ENCODE peak calls at places on chromosome 12, in seven cellular contexts. L is Peyer's patch; I is GM23248; Q is CD4-positive, alpha-beta memory T cell; J is mucosa of descending colon; B is neural progenitor cell; Y is left ventricle myocardium inferior. O is an unnamed sample.

GRCh38 chr12:112148031-112148513 is 22.7 kb downstream of the TRAFD1 start:
- DNase-seq in L (no peak), I (peak; percentile 51), Q (no peak), J (no peak), B (no peak), Y (no peak), O (peak; percentile 25)

GRCh38 chr12:124764451-124764850 is 99.2 kb downstream of the SCARB1 start:
- DNase-seq in L (peak; percentile 73), I (peak; percentile 66), Q (no peak), J (no peak), B (no peak), Y (peak; percentile 61), O (peak; percentile 83)

GRCh38 chr12:64673490-64674169 is 63.3 kb downstream of the RASSF3 start:
- DNase-seq in L (no peak), I (no peak), Q (no peak), J (no peak), B (peak; percentile 58), Y (no peak), O (no peak)

GRCh38 chr12:94879542-94879941 is 124.0 kb downstream of the NDUFA12 start:
- DNase-seq in L (no peak), I (no peak), Q (no peak), J (no peak), B (peak; percentile 62), Y (no peak), O (peak; percentile 35)

GRCh38 chr12:38417101-38417500 is 100.5 kb downstream of the ALG10B start:
- DNase-seq in L (no peak), I (no peak), Q (no peak), J (no peak), B (no peak), Y (no peak), O (no peak)

GRCh38 chr12:111995782-111996480 is 17.0 kb downstream of the TMEM116 start:
- DNase-seq in L (no peak), I (no peak), Q (no peak), J (no peak), B (no peak), Y (no peak), O (no peak)

GRCh38 chr12:104958946-104959841 is 1.1 kb upstream of the SLC41A2 start:
- DNase-seq in L (no peak), I (peak; percentile 64), Q (no peak), J (peak; percentile 39), B (no peak), Y (no peak), O (peak; percentile 70)

GRCh38 chr12:30023186-30023585 is 239.4 kb upstream of the TMTC1 start:
- DNase-seq in L (no peak), I (no peak), Q (no peak), J (no peak), B (no peak), Y (no peak), O (no peak)

GRCh38 chr12:47739959-47740358 is 14.7 kb upstream of the ENDOU start:
- DNase-seq in L (peak; percentile 85), I (peak; percentile 36), Q (no peak), J (peak; percentile 68), B (no peak), Y (peak; percentile 62), O (no peak)
- H3K4me1 ChIP-seq in L (peaks cover 23% of the 10 kb centered on the region), I (peaks cover 11% of the 10 kb centered on the region), Q (peaks cover 29% of the 10 kb centered on the region), J (peaks cover 26% of the 10 kb centered on the region), B (peaks cover 21% of the 10 kb centered on the region), Y (peaks cover 81% of the 10 kb centered on the region), O (peaks cover 23% of the 10 kb centered on the region)

DNA sequence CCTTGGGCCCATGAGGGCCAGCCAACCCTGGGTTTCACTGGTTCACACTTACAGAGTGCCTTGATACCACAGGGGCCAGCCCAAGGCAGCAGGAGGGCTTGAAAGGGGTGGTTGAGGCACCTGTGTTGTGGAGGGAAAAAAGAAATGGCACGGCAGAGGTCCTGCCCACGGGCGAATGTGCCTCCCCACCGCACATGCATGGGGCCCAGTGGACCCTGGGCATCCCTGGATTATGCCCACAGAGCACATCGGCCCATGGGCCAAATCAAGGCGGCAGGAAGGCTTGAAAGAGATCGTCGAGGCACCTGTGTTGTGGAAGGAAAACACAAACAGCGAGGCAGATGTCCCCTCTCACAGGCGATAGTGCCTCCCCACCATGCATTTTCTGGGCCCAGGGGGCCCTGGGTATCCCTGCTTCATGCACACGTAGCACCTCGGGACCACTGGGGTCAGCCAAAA is 378.2 kb downstream of the ALG10 start:
- DNase-seq in L (peak; percentile 29), I (no peak), Q (no peak), J (peak; percentile 1), B (no peak), Y (peak; percentile 10), O (no peak)
- H3K9me3 ChIP-seq in L (no peaks in the 10 kb centered on the region), I (no peaks in the 10 kb centered on the region), Q (no peaks in the 10 kb centered on the region), J (peaks cover 100% of the 10 kb centered on the region), B (no peaks in the 10 kb centered on the region), Y (peaks cover 76% of the 10 kb centered on the region), O (no peaks in the 10 kb centered on the region)

DNA sequence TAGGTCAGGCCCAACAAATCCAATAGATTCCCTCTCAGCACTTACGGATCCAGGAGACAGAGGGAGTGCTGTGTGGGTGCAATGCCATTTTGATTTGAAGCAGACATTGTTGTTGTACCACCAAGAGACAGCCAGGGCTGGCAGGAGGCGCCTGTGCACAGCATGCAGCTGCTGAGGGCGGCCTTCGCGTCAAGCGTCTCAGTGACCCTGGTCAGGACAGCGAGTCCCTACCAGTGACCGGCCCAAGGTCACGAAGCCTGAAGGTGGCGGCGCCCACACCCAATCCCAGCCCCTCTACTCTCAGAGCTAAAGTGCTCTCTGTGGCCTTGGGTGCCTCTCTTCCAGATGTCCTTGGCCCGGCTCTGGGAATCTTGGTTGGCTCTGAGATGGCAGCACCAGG is 40.5 kb downstream of the PRMT8 start:
- DNase-seq in L (no peak), I (no peak), Q (no peak), J (no peak), B (no peak), Y (no peak), O (no peak)
- H3K4me3 ChIP-seq in L (no peak overlapping the region), I (no peak overlapping the region), Q (no peak overlapping the region), J (no peak overlapping the region), B (no peak overlapping the region), Y (no peak overlapping the region), O (no peak overlapping the region)

GRCh38 chr12:79617696-79618095 is 73.1 kb downstream of the PAWR start:
- DNase-seq in L (no peak), I (no peak), Q (no peak), J (no peak), B (no peak), Y (no peak), O (no peak)

GRCh38 chr12:79618848-79619404 is 71.8 kb downstream of the PAWR start:
- DNase-seq in L (no peak), I (peak; percentile 87), Q (no peak), J (no peak), B (no peak), Y (no peak), O (peak; percentile 34)

GRCh38 chr12:79614730-79615129 is 76.0 kb downstream of the PAWR start:
- DNase-seq in L (no peak), I (no peak), Q (no peak), J (no peak), B (no peak), Y (no peak), O (peak; percentile 30)

GRCh38 chr12:79615596-79616560 is 74.9 kb downstream of the PAWR start:
- DNase-seq in L (no peak), I (no peak), Q (no peak), J (no peak), B (no peak), Y (no peak), O (peak; percentile 21)
- H3K4me1 ChIP-seq in L (no peaks in the 10 kb centered on the region), I (peaks cover 10% of the 10 kb centered on the region), Q (no peaks in the 10 kb centered on the region), J (no peaks in the 10 kb centered on the region), B (no peaks in the 10 kb centered on the region), Y (no peaks in the 10 kb centered on the region), O (peaks cover 11% of the 10 kb centered on the region)

GRCh38 chr12:31984806-31985591 is 25.8 kb downstream of the RESF1 start:
- DNase-seq in L (no peak), I (no peak), Q (no peak), J (no peak), B (no peak), Y (no peak), O (no peak)
- H3K9me3 ChIP-seq in L (peaks cover 3% of the 10 kb centered on the region), I (no peaks in the 10 kb centered on the region), Q (peaks cover 30% of the 10 kb centered on the region), J (peaks cover 50% of the 10 kb centered on the region), B (peaks cover 37% of the 10 kb centered on the region), Y (peaks cover 34% of the 10 kb centered on the region), O (no peaks in the 10 kb centered on the region)

GRCh38 chr12:54004063-54004840 is 4.3 kb downstream of the HOXC9 start:
- DNase-seq in L (no peak), I (no peak), Q (no peak), J (no peak), B (no peak), Y (no peak), O (no peak)
- H3K4me3 ChIP-seq in L (no peak overlapping the region), I (no peak overlapping the region), Q (no peak overlapping the region), J (no peak overlapping the region), B (no peak overlapping the region), Y (no peak overlapping the region), O (peak overlapping the region; percentile 86)

GRCh38 chr12:52044284-52044983 is 6.8 kb upstream of the NR4A1 start:
- DNase-seq in L (no peak), I (peak; percentile 94), Q (no peak), J (no peak), B (no peak), Y (peak; percentile 87), O (peak; percentile 80)
- H3K4me1 ChIP-seq in L (peaks cover 6% of the 10 kb centered on the region), I (peaks cover 19% of the 10 kb centered on the region), Q (peaks cover 16% of the 10 kb centered on the region), J (peaks cover 13% of the 10 kb centered on the region), B (no peaks in the 10 kb centered on the region), Y (peaks cover 100% of the 10 kb centered on the region), O (peaks cover 30% of the 10 kb centered on the region)

GRCh38 chr12:126210026-126210425 is 1144.8 kb downstream of the AACS start:
- DNase-seq in L (no peak), I (no peak), Q (no peak), J (no peak), B (no peak), Y (no peak), O (no peak)

GRCh38 chr12:126218697-126219096 is 1153.5 kb downstream of the AACS start:
- DNase-seq in L (no peak), I (no peak), Q (no peak), J (no peak), B (no peak), Y (no peak), O (no peak)

GRCh38 chr12:126210448-126210847 is 1145.2 kb downstream of the AACS start:
- DNase-seq in L (no peak), I (no peak), Q (no peak), J (no peak), B (no peak), Y (no peak), O (no peak)

DNA sequence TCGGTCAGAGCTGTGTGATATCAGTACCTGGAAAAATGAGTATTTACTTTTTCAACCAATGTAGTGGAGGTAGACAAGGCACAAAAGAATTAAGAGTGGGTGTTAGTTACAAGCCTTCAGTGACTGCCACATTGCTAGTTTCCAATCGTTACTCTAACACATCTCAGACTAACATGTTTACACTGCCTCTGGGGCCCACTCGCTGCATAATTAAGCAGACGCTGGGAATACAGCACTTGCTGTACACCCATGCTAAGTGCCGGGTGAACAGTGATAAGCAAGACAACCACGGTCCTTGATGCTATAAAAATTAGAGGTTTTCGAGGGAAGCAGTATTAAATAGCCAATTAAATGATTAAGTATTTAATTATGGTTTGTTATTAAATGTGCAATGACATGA is 1147.6 kb downstream of the AACS start:
- DNase-seq in L (no peak), I (no peak), Q (no peak), J (no peak), B (no peak), Y (no peak), O (no peak)
- H3K9me3 ChIP-seq in L (no peaks in the 10 kb centered on the region), I (no peaks in the 10 kb centered on the region), Q (no peaks in the 10 kb centered on the region), J (peaks cover 18% of the 10 kb centered on the region), B (no peaks in the 10 kb centered on the region), Y (no peaks in the 10 kb centered on the region), O (no peaks in the 10 kb centered on the region)